ENCODE peak calls at places on chromosomes 6 and 20, in seven cellular contexts. Q is HepG2, M is K562, E is SK-N-SH, J is HCT116, Z is GM12878, R is H1. O is an unnamed sample.

GRCh38 chr6:54621285-54621684 is 225.3 kb upstream of the FAM83B start:
- DNase-seq in E (no peak), Z (no peak), R (no peak), M (no peak), Q (no peak), J (peak), O (peak)

GRCh38 chr6:148175511-148176188 is 167.0 kb upstream of the SASH1 start:
- DNase-seq in R (no peak), J (no peak), Z (no peak), Q (no peak), E (no peak), M (no peak), O (no peak)

GRCh38 chr20:35592339-35592960 is 23.2 kb upstream of the SPAG4 start:
- DNase-seq in R (no peak), J (no peak), E (no peak), Z (no peak), Q (no peak), M (peak), O (no peak)

GRCh38 chr20:32538526-32538918 is 46.6 kb downstream of the NOL4L start:
- DNase-seq in E (no peak), M (no peak), J (no peak), Q (no peak), R (no peak), Z (no peak), O (no peak)

GRCh38 chr6:87639373-87639772 is 49.4 kb downstream of the ORC3 start:
- DNase-seq in M (no peak), R (no peak), J (no peak), E (no peak), Q (no peak), Z (no peak), O (no peak)

GRCh38 chr6:139427199-139427598 is 52.8 kb upstream of the CITED2 start:
- DNase-seq in R (no peak), E (no peak), M (no peak), J (no peak), Z (no peak), Q (no peak), O (no peak)

GRCh38 chr6:148548065-148548748 is 198.6 kb upstream of the UST start:
- DNase-seq in M (no peak), J (no peak), Q (no peak), E (no peak), Z (no peak), R (no peak), O (no peak)

GRCh38 chr6:130670142-130670541 is 157.1 kb upstream of the SMLR1 start:
- DNase-seq in Q (peak), Z (no peak), M (no peak), R (no peak), E (no peak), J (no peak), O (no peak)

GRCh38 chr6:154411076-154411475 is 54.5 kb upstream of the IPCEF1 start:
- DNase-seq in Z (no peak), E (no peak), R (no peak), M (no peak), J (no peak), Q (no peak), O (no peak)

GRCh38 chr20:1336699-1337387 is 7.9 kb upstream of the SDCBP2 start:
- DNase-seq in R (peak), J (no peak), M (no peak), E (no peak), Z (no peak), Q (no peak), O (no peak)

GRCh38 chr6:112237066-112237465 is 17.3 kb downstream of the LAMA4 start:
- DNase-seq in M (no peak), Q (no peak), E (no peak), Z (no peak), J (no peak), R (no peak), O (no peak)

GRCh38 chr6:41723178-41723935 is 12.1 kb downstream of the TFEB start:
- DNase-seq in Z (no peak), M (peak), E (no peak), R (no peak), Q (peak), J (no peak), O (no peak)

GRCh38 chr6:168877821-168878282 is 375.8 kb downstream of the THBS2 start:
- DNase-seq in E (no peak), J (no peak), M (no peak), Q (no peak), Z (no peak), R (no peak), O (no peak)

GRCh38 chr6:21871831-21872230 is 278.3 kb downstream of the SOX4 start:
- DNase-seq in J (no peak), Z (no peak), M (no peak), Q (no peak), R (no peak), E (no peak), O (no peak)

GRCh38 chr6:150325093-150325772 is 43.6 kb upstream of the IYD start:
- DNase-seq in R (no peak), E (no peak), M (no peak), Q (no peak), J (no peak), Z (no peak), O (no peak)

GRCh38 chr20:7362601-7363000 is 577.7 kb downstream of the HAO1 start:
- DNase-seq in Z (no peak), J (no peak), E (no peak), M (no peak), R (no peak), Q (no peak), O (no peak)

GRCh38 chr20:14009206-14009605 is 13.9 kb downstream of the MACROD2 start:
- DNase-seq in E (no peak), R (no peak), M (no peak), Q (no peak), J (no peak), Z (no peak), O (no peak)

GRCh38 chr6:150252714-150253444 is 110.0 kb downstream of the PPP1R14C start:
- DNase-seq in Q (no peak), E (no peak), Z (no peak), M (peak), R (no peak), J (peak), O (no peak)

GRCh38 chr6:142207265-142207877 is 60.3 kb downstream of the VTA1 start:
- DNase-seq in M (peak), R (peak), J (peak), Q (peak), E (peak), Z (no peak), O (peak)

GRCh38 chr20:48531505-48531904 is 296.3 kb downstream of the PREX1 start:
- DNase-seq in Z (no peak), R (no peak), E (no peak), Q (no peak), J (no peak), M (no peak), O (no peak)

GRCh38 chr6:44569931-44570385 is 182.5 kb downstream of the CDC5L start:
- DNase-seq in M (no peak), E (no peak), J (no peak), Z (no peak), R (no peak), Q (no peak), O (no peak)

GRCh38 chr6:43951063-43951755 is 176.0 kb downstream of the MRPL14 start:
- DNase-seq in Z (no peak), Q (peak), J (peak), R (peak), M (peak), E (peak), O (no peak)

GRCh38 chr6:166460473-166461437 is 78.0 kb upstream of the MPC1 start:
- DNase-seq in J (no peak), R (no peak), M (no peak), Q (no peak), Z (no peak), E (peak), O (no peak)

GRCh38 chr6:109379706-109380105 is 2.6 kb downstream of the CD164 start:
- DNase-seq in J (no peak), M (no peak), Q (no peak), E (no peak), R (no peak), Z (no peak), O (no peak)

GRCh38 chr6:35148167-35148741 is 7.1 kb upstream of the TCP11 start:
- DNase-seq in E (no peak), J (no peak), M (no peak), Q (no peak), Z (peak), R (peak), O (no peak)

GRCh38 chr6:150116195-150116800 is 26.5 kb upstream of the PPP1R14C start:
- DNase-seq in M (no peak), Q (no peak), R (no peak), E (no peak), Z (no peak), J (no peak), O (peak)

GRCh38 chr6:139763468-139764214 is 389.2 kb upstream of the CITED2 start:
- DNase-seq in Z (no peak), R (no peak), M (no peak), J (no peak), Q (no peak), E (no peak), O (no peak)

GRCh38 chr20:62707981-62708521 is 585 bp upstream of the NTSR1 start:
- DNase-seq in M (peak), J (peak), Q (no peak), R (peak), E (peak), Z (no peak), O (peak)

GRCh38 chr6:6494677-6495076 is 93.8 kb upstream of the LY86 start:
- DNase-seq in M (peak), E (peak), J (peak), Q (peak), R (peak), Z (peak), O (no peak)

GRCh38 chr6:162726997-162727346 is 594 bp downstream of the PRKN start:
- DNase-seq in M (no peak), Q (no peak), R (no peak), E (no peak), Z (no peak), J (no peak), O (no peak)

DNA sequence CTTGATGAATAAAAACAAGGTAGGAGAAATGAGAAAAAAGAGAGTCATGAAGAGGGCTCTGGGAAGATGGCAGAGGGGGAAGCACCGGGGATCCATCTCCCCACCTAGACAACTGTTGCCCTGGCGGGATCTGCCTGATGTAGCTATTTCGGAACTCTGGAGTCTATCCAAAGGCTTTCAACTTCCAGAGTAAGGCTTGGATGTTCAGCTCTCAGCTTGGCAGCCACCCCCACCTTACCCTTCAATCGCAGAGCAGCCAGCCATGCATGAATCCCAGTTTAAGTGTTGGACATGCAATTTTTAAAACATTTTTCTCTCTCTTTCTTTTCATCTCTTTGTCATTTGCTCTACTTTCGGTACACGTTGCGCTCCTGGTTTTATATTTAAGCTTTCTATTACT is 275.9 kb upstream of the EXOC2 start:
- DNase-seq in Q (no peak), M (no peak), R (no peak), E (no peak), J (no peak), Z (no peak), O (no peak)
- TF ChIP-seq JUND in Q (no peak), M (no peak), R (no peak), E (no peak), J (no peak), Z (no peak), O (no peak)

DNA sequence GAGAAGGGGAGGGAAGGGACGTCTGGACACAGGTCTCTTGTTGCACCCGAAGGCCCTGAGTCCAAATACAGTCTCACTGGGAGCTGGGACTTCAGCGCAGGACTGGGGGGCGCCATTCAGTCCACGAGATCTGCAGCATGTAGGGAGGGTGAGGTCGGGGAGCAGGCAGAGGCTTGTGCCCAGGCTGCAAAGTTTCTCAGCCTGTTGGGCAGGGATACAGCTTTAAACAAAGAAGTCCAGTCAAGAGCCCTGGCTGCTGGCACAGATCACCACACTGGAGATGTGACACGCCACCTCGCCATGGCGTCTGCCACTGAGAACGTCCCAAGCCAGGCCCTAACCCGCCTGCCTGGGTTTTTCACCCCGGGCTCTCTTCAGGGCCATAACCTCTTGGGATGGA is 256.6 kb downstream of the DLL1 start:
- DNase-seq in J (no peak), Z (no peak), R (no peak), Q (no peak), E (no peak), M (no peak), O (no peak)
- TF ChIP-seq JUND in J (no peak), Z (no peak), R (no peak), Q (no peak), E (no peak), M (no peak), O (no peak)

DNA sequence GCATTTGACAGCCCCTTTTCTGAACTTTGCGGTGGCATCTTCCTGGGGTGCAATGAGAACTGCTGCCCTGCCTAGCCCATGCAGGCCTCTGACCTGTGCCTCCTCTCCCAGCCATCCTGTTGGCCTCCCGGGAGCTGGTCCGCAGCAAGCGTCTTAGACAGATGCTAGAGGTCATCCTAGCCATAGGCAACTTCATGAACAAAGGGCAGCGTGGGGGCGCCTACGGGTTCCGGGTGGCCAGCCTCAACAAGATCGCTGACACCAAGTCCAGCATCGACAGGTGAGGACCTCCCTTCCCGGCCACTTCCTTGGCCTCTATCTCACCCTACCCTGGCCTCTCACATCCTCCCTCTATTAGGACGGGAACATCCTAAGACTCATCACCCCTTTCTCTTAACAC is 37.6 kb downstream of the MOCS1 start:
- DNase-seq in M (no peak), Q (no peak), E (no peak), J (no peak), R (no peak), Z (no peak), O (no peak)
- TF ChIP-seq JUND in M (no peak), Q (no peak), E (no peak), J (no peak), R (no peak), Z (no peak), O (no peak)

GRCh38 chr6:48472535-48472934 is 361.5 kb upstream of the PTCHD4 start:
- DNase-seq in M (no peak), J (no peak), E (no peak), Q (no peak), R (no peak), Z (no peak), O (no peak)

GRCh38 chr6:48474136-48474535 is 363.1 kb upstream of the PTCHD4 start:
- DNase-seq in Z (no peak), J (no peak), M (no peak), E (no peak), R (no peak), Q (no peak), O (no peak)

GRCh38 chr6:48472121-48472520 is 361.1 kb upstream of the PTCHD4 start:
- DNase-seq in J (no peak), Q (no peak), R (no peak), E (no peak), Z (no peak), M (no peak), O (no peak)

GRCh38 chr6:48474764-48475674 is 364.0 kb upstream of the PTCHD4 start:
- DNase-seq in Q (no peak), E (no peak), M (no peak), Z (no peak), R (no peak), J (no peak), O (no peak)

GRCh38 chr6:48476257-48476656 is 365.3 kb upstream of the PTCHD4 start:
- DNase-seq in M (no peak), E (no peak), Q (peak), Z (no peak), R (no peak), J (no peak), O (peak)
- TF ChIP-seq JUND in M (no peak), E (no peak), Q (no peak), Z (no peak), R (no peak), J (no peak), O (no peak)

GRCh38 chr6:128723667-128724066 is 159.3 kb upstream of the LAMA2 start:
- DNase-seq in Z (no peak), E (no peak), M (no peak), R (no peak), J (no peak), Q (no peak), O (no peak)
- TF ChIP-seq JUND in Z (no peak), E (no peak), M (no peak), R (no peak), J (no peak), Q (no peak), O (no peak)

DNA sequence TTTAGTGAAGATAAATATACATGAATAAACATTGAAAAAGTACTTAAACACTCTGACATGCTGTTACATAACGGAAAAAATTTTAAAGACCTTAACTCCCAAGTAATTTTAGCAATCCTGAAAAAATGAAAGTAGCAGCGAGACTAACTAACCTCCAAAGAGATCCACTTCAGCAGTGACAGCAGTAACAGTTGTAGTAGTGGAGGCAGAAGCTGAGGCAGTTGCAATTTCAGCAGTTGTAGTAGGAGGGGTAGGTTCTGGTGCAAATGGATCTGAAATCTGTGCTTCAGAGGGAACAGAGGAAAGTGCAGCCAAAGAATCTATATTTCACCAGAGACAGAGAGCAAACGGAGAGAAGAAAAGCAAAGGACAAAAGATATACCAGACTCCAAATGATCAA is 88.8 kb downstream of the PRSS35 start:
- DNase-seq in Z (no peak), R (no peak), Q (no peak), E (no peak), J (no peak), M (no peak), O (no peak)
- TF ChIP-seq JUND in Z (no peak), R (no peak), Q (no peak), E (no peak), J (no peak), M (no peak), O (no peak)

DNA sequence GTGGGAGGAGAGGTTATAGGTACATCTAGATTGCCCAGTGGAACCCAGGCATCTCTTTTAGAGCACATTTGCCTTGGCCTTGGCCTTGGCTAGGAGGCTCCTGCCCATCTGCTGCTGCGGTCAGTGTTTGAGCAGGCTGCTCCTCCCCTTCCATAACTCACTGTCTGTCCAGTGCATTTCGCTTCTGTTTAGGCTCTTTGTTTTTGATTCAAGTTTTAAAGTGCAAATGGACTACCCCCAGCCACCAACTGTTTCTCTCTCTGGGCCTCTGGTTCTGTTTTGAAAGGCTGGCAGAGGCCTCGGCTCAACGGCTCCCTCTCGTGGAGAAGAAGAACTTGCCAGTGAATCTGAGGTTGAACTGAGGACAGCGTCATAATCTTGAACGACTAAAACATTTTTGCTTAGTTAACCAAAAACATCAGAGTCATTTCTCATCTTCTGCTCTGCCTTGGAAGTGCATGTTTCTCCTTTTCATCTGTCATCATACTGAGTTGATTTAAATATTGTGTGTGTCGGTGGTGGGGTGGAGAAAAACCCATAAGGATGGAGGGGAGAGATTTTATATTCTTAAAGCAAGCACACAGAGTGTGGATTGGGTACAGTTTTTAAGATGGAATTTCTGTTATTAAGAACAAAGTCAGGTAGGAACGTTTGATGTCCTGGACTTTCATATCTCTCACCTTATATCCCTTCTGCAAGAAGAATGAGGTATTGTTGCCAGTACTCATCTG is 171.4 kb downstream of the DTNBP1 start:
- DNase-seq in M (peak), Z (peak), J (peak), Q (peak), R (peak), E (peak), O (peak)
- TF ChIP-seq JUND in M (peak), Z (no peak), J (no peak), Q (no peak), R (no peak), E (no peak), O (no peak)

GRCh38 chr6:79453558-79454042 is 83.6 kb downstream of the LCA5 start:
- DNase-seq in R (no peak), Z (no peak), M (no peak), Q (no peak), E (no peak), J (no peak), O (peak)
- TF ChIP-seq JUND in R (no peak), Z (no peak), M (no peak), Q (no peak), E (no peak), J (no peak), O (no peak)

GRCh38 chr20:20791664-20792568 is 79.5 kb upstream of the RALGAPA2 start:
- DNase-seq in E (no peak), M (no peak), J (no peak), R (no peak), Z (no peak), Q (no peak), O (peak)
- TF ChIP-seq JUND in E (no peak), M (no peak), J (no peak), R (no peak), Z (no peak), Q (no peak), O (no peak)

DNA sequence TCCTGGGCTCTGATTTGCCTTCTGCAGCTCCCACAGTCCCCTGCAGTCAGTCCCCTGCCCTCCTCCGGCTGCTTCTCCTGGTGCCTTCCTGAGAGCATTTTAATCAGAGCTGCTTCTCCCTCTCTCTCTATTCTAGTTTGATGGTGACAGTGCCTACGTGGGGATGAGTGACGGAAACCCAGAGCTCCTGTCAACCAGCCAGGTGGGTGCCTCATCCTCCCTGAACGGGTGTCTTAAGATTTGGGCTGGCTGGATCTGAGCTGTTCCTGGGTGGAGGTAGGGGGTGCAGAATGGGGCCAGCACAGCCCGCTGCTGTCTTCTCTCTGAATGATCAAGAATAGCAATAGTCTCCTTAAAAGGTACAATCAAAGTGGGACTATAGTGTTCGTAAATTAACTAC is 58.6 kb downstream of the TOX2 start:
- DNase-seq in M (no peak), Z (no peak), Q (no peak), E (no peak), J (no peak), R (no peak), O (no peak)
- TF ChIP-seq JUND in M (no peak), Z (no peak), Q (no peak), E (no peak), J (no peak), R (no peak), O (no peak)

O was measured in T47D.